ENCODE peak calls at places on chromosomes 4 and X, in ten cellular contexts. One of them, this sample, is unnamed.

GRCh38 chr4:110510955-110511544 is 35.1 kb downstream of the ENPEP start:
- DNase-seq in right lobe of liver: no peak
- DNase-seq in thoracic aorta: no peak
- DNase-seq in choroid plexus epithelial cell: peak; percentile 83
- DNase-seq in adrenal gland: no peak
- DNase-seq in AG04450: peak; percentile 26
- DNase-seq in heart left ventricle: no peak
- DNase-seq in GM23248: peak; percentile 65
- DNase-seq in brain microvascular endothelial cell: no peak
- DNase-seq in right cardiac atrium: no peak
- DNase-seq in this sample: no peak

GRCh38 chr4:150010525-150011126 is 67.6 kb upstream of the DCLK2 start:
- DNase-seq in right lobe of liver: peak; percentile 47
- DNase-seq in thoracic aorta: peak; percentile 5
- DNase-seq in choroid plexus epithelial cell: peak; percentile 82
- DNase-seq in adrenal gland: peak; percentile 64
- DNase-seq in AG04450: peak; percentile 36
- DNase-seq in heart left ventricle: peak; percentile 33
- DNase-seq in GM23248: peak; percentile 67
- DNase-seq in brain microvascular endothelial cell: peak; percentile 71
- DNase-seq in right cardiac atrium: no peak
- DNase-seq in this sample: no peak

GRCh38 chrX:31260351-31260750 is 188.5 kb upstream of the FTHL17 start:
- DNase-seq in right lobe of liver: no peak
- DNase-seq in thoracic aorta: no peak
- DNase-seq in choroid plexus epithelial cell: peak; percentile 44
- DNase-seq in adrenal gland: no peak
- DNase-seq in AG04450: no peak
- DNase-seq in heart left ventricle: no peak
- DNase-seq in GM23248: no peak
- DNase-seq in brain microvascular endothelial cell: peak; percentile 30
- DNase-seq in right cardiac atrium: no peak
- DNase-seq in this sample: no peak

GRCh38 chrX:38804481-38805293 is 3.4 kb downstream of the MID1IP1 start:
- DNase-seq in right lobe of liver: peak; percentile 58
- DNase-seq in thoracic aorta: no peak
- DNase-seq in choroid plexus epithelial cell: peak; percentile 17
- DNase-seq in adrenal gland: peak; percentile 44
- DNase-seq in AG04450: no peak
- DNase-seq in heart left ventricle: peak; percentile 53
- DNase-seq in GM23248: peak; percentile 70
- DNase-seq in brain microvascular endothelial cell: no peak
- DNase-seq in right cardiac atrium: peak; percentile 79
- DNase-seq in this sample: no peak

GRCh38 chr4:29326816-29327215 is 1393.4 kb upstream of the PCDH7 start:
- DNase-seq in right lobe of liver: no peak
- DNase-seq in thoracic aorta: no peak
- DNase-seq in choroid plexus epithelial cell: peak; percentile 4
- DNase-seq in adrenal gland: no peak
- DNase-seq in AG04450: no peak
- DNase-seq in heart left ventricle: no peak
- DNase-seq in GM23248: no peak
- DNase-seq in brain microvascular endothelial cell: no peak
- DNase-seq in right cardiac atrium: no peak
- DNase-seq in this sample: no peak

GRCh38 chr4:2101346-2102044 is 42.4 kb downstream of the NAT8L start:
- DNase-seq in right lobe of liver: no peak
- DNase-seq in thoracic aorta: no peak
- DNase-seq in choroid plexus epithelial cell: no peak
- DNase-seq in adrenal gland: no peak
- DNase-seq in AG04450: no peak
- DNase-seq in heart left ventricle: no peak
- DNase-seq in GM23248: peak; percentile 64
- DNase-seq in brain microvascular endothelial cell: peak; percentile 6
- DNase-seq in right cardiac atrium: no peak
- DNase-seq in this sample: peak; percentile 6

GRCh38 chr4:85825937-85826678 is 351.2 kb downstream of the ARHGAP24 start:
- DNase-seq in right lobe of liver: peak; percentile 65
- DNase-seq in thoracic aorta: no peak
- DNase-seq in choroid plexus epithelial cell: peak; percentile 71
- DNase-seq in adrenal gland: no peak
- DNase-seq in AG04450: peak; percentile 33
- DNase-seq in heart left ventricle: peak; percentile 44
- DNase-seq in GM23248: peak; percentile 66
- DNase-seq in brain microvascular endothelial cell: peak; percentile 46
- DNase-seq in right cardiac atrium: peak; percentile 46
- DNase-seq in this sample: no peak

GRCh38 chrX:357693-358471 is 28.8 kb downstream of the PPP2R3B start:
- DNase-seq in right lobe of liver: no peak
- DNase-seq in thoracic aorta: no peak
- DNase-seq in choroid plexus epithelial cell: peak; percentile 63
- DNase-seq in adrenal gland: no peak
- DNase-seq in AG04450: no peak
- DNase-seq in heart left ventricle: peak; percentile 24
- DNase-seq in GM23248: peak; percentile 51
- DNase-seq in brain microvascular endothelial cell: peak; percentile 40
- DNase-seq in right cardiac atrium: no peak
- DNase-seq in this sample: peak; percentile 21

GRCh38 chr4:37758226-37758625 is 68.3 kb upstream of the PGM2 start:
- DNase-seq in right lobe of liver: peak; percentile 52
- DNase-seq in thoracic aorta: peak; percentile 9
- DNase-seq in choroid plexus epithelial cell: peak; percentile 97
- DNase-seq in adrenal gland: peak; percentile 33
- DNase-seq in AG04450: no peak
- DNase-seq in heart left ventricle: no peak
- DNase-seq in GM23248: peak; percentile 85
- DNase-seq in brain microvascular endothelial cell: peak; percentile 77
- DNase-seq in right cardiac atrium: no peak
- DNase-seq in this sample: peak; percentile 55

GRCh38 chrX:71052721-71053120 is 15.4 kb downstream of the SNX12 start:
- DNase-seq in right lobe of liver: no peak
- DNase-seq in thoracic aorta: no peak
- DNase-seq in choroid plexus epithelial cell: peak; percentile 0
- DNase-seq in adrenal gland: no peak
- DNase-seq in AG04450: no peak
- DNase-seq in heart left ventricle: no peak
- DNase-seq in GM23248: no peak
- DNase-seq in brain microvascular endothelial cell: no peak
- DNase-seq in right cardiac atrium: no peak
- DNase-seq in this sample: no peak

GRCh38 chr4:140300271-140300970 is 73.0 kb upstream of the SCOC start:
- DNase-seq in right lobe of liver: no peak
- DNase-seq in thoracic aorta: no peak
- DNase-seq in choroid plexus epithelial cell: peak; percentile 60
- DNase-seq in adrenal gland: peak; percentile 43
- DNase-seq in AG04450: no peak
- DNase-seq in heart left ventricle: no peak
- DNase-seq in GM23248: peak; percentile 87
- DNase-seq in brain microvascular endothelial cell: peak; percentile 22
- DNase-seq in right cardiac atrium: no peak
- DNase-seq in this sample: no peak

GRCh38 chrX:152641996-152642395 is 4.3 kb downstream of the GABRQ start:
- DNase-seq in right lobe of liver: no peak
- DNase-seq in thoracic aorta: no peak
- DNase-seq in choroid plexus epithelial cell: peak; percentile 23
- DNase-seq in adrenal gland: no peak
- DNase-seq in AG04450: no peak
- DNase-seq in heart left ventricle: no peak
- DNase-seq in GM23248: peak; percentile 21
- DNase-seq in brain microvascular endothelial cell: no peak
- DNase-seq in right cardiac atrium: no peak
- DNase-seq in this sample: no peak

GRCh38 chr4:25258980-25259578 is 25.2 kb downstream of the PI4K2B start:
- DNase-seq in right lobe of liver: no peak
- DNase-seq in thoracic aorta: no peak
- DNase-seq in choroid plexus epithelial cell: peak; percentile 52
- DNase-seq in adrenal gland: no peak
- DNase-seq in AG04450: no peak
- DNase-seq in heart left ventricle: no peak
- DNase-seq in GM23248: peak; percentile 54
- DNase-seq in brain microvascular endothelial cell: peak; percentile 19
- DNase-seq in right cardiac atrium: no peak
- DNase-seq in this sample: peak; percentile 17

GRCh38 chr4:86924805-86925204 is 10.0 kb upstream of the AFF1 start:
- DNase-seq in right lobe of liver: no peak
- DNase-seq in thoracic aorta: no peak
- DNase-seq in choroid plexus epithelial cell: peak; percentile 85
- DNase-seq in adrenal gland: no peak
- DNase-seq in AG04450: no peak
- DNase-seq in heart left ventricle: no peak
- DNase-seq in GM23248: peak; percentile 78
- DNase-seq in brain microvascular endothelial cell: peak; percentile 50
- DNase-seq in right cardiac atrium: no peak
- DNase-seq in this sample: peak; percentile 72

GRCh38 chrX:124018031-124018430 is 56.5 kb downstream of the STAG2 start:
- DNase-seq in right lobe of liver: no peak
- DNase-seq in thoracic aorta: no peak
- DNase-seq in choroid plexus epithelial cell: peak; percentile 12
- DNase-seq in adrenal gland: no peak
- DNase-seq in AG04450: no peak
- DNase-seq in heart left ventricle: no peak
- DNase-seq in GM23248: peak; percentile 21
- DNase-seq in brain microvascular endothelial cell: no peak
- DNase-seq in right cardiac atrium: no peak
- DNase-seq in this sample: no peak

GRCh38 chr4:123144626-123145025 is 222.2 kb upstream of the NUDT6 start:
- DNase-seq in right lobe of liver: no peak
- DNase-seq in thoracic aorta: no peak
- DNase-seq in choroid plexus epithelial cell: peak; percentile 12
- DNase-seq in adrenal gland: no peak
- DNase-seq in AG04450: no peak
- DNase-seq in heart left ventricle: no peak
- DNase-seq in GM23248: no peak
- DNase-seq in brain microvascular endothelial cell: no peak
- DNase-seq in right cardiac atrium: no peak
- DNase-seq in this sample: no peak

GRCh38 chr4:140076307-140076706 is 77.7 kb downstream of the MAML3 start:
- DNase-seq in right lobe of liver: no peak
- DNase-seq in thoracic aorta: no peak
- DNase-seq in choroid plexus epithelial cell: no peak
- DNase-seq in adrenal gland: no peak
- DNase-seq in AG04450: no peak
- DNase-seq in heart left ventricle: no peak
- DNase-seq in GM23248: no peak
- DNase-seq in brain microvascular endothelial cell: no peak
- DNase-seq in right cardiac atrium: no peak
- DNase-seq in this sample: no peak

GRCh38 chr4:39978904-39979303 is 1.2 kb upstream of the PDS5A start:
- DNase-seq in right lobe of liver: no peak
- DNase-seq in thoracic aorta: no peak
- DNase-seq in choroid plexus epithelial cell: no peak
- DNase-seq in adrenal gland: no peak
- DNase-seq in AG04450: no peak
- DNase-seq in heart left ventricle: no peak
- DNase-seq in GM23248: no peak
- DNase-seq in brain microvascular endothelial cell: no peak
- DNase-seq in right cardiac atrium: no peak
- DNase-seq in this sample: no peak
- H3K4me3 ChIP-seq in right lobe of liver: no peak overlapping the region
- H3K4me3 ChIP-seq in thoracic aorta: no peak overlapping the region
- H3K4me3 ChIP-seq in choroid plexus epithelial cell: no peak overlapping the region
- H3K4me3 ChIP-seq in adrenal gland: no peak overlapping the region
- H3K4me3 ChIP-seq in AG04450: no peak overlapping the region
- H3K4me3 ChIP-seq in heart left ventricle: no peak overlapping the region
- H3K4me3 ChIP-seq in GM23248: no peak overlapping the region
- H3K4me3 ChIP-seq in brain microvascular endothelial cell: no peak overlapping the region
- H3K4me3 ChIP-seq in right cardiac atrium: no peak overlapping the region
- H3K4me3 ChIP-seq in this sample: no peak overlapping the region

DNA sequence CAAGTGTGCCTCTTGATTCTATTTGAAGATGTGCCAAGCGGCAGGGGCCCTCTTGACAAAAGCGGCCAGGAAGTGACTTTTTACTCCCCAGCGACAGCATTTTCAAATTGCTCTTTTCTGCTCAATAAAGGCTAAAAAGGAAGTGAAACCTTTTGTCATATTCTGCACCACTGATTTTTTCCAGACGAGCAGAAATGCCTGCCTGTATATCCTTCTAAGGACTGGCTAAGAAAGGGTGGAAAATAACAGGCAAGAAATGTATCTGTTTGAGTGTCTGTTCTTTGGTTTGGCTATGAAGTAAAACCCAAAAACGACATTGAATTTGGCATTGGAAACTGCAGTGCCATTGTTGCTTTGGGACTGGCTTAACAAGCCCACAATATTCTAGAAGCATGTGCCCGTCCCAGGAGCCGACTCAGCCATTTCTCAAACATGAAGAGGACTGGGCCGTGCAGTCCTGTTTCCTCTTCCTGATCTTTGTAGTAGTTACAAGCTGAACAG is 25.5 kb downstream of the TMSB4X start:
- DNase-seq in right lobe of liver: no peak
- DNase-seq in thoracic aorta: no peak
- DNase-seq in choroid plexus epithelial cell: no peak
- DNase-seq in adrenal gland: no peak
- DNase-seq in AG04450: no peak
- DNase-seq in heart left ventricle: peak; percentile 58
- DNase-seq in GM23248: no peak
- DNase-seq in brain microvascular endothelial cell: no peak
- DNase-seq in right cardiac atrium: no peak
- DNase-seq in this sample: no peak
- H3K4me3 ChIP-seq in right lobe of liver: no peak overlapping the region
- H3K4me3 ChIP-seq in thoracic aorta: peak overlapping the region; percentile 35
- H3K4me3 ChIP-seq in choroid plexus epithelial cell: no peak overlapping the region
- H3K4me3 ChIP-seq in adrenal gland: no peak overlapping the region
- H3K4me3 ChIP-seq in AG04450: no peak overlapping the region
- H3K4me3 ChIP-seq in heart left ventricle: peak overlapping the region; percentile 1
- H3K4me3 ChIP-seq in GM23248: no peak overlapping the region
- H3K4me3 ChIP-seq in brain microvascular endothelial cell: no peak overlapping the region
- H3K4me3 ChIP-seq in right cardiac atrium: no peak overlapping the region
- H3K4me3 ChIP-seq in this sample: no peak overlapping the region

GRCh38 chrX:128057421-128057820 is 5.2 kb upstream of the ACTRT1 start:
- DNase-seq in right lobe of liver: no peak
- DNase-seq in thoracic aorta: no peak
- DNase-seq in choroid plexus epithelial cell: no peak
- DNase-seq in adrenal gland: no peak
- DNase-seq in AG04450: no peak
- DNase-seq in heart left ventricle: no peak
- DNase-seq in GM23248: no peak
- DNase-seq in brain microvascular endothelial cell: no peak
- DNase-seq in right cardiac atrium: no peak
- DNase-seq in this sample: no peak

GRCh38 chrX:128052303-128052702 is at the start of gene ACTRT1:
- DNase-seq in right lobe of liver: no peak
- DNase-seq in thoracic aorta: no peak
- DNase-seq in choroid plexus epithelial cell: no peak
- DNase-seq in adrenal gland: no peak
- DNase-seq in AG04450: no peak
- DNase-seq in heart left ventricle: no peak
- DNase-seq in GM23248: no peak
- DNase-seq in brain microvascular endothelial cell: no peak
- DNase-seq in right cardiac atrium: no peak
- DNase-seq in this sample: no peak

GRCh38 chrX:128051526-128051925 is 677 bp downstream of the ACTRT1 start:
- DNase-seq in right lobe of liver: no peak
- DNase-seq in thoracic aorta: no peak
- DNase-seq in choroid plexus epithelial cell: no peak
- DNase-seq in adrenal gland: no peak
- DNase-seq in AG04450: no peak
- DNase-seq in heart left ventricle: no peak
- DNase-seq in GM23248: no peak
- DNase-seq in brain microvascular endothelial cell: no peak
- DNase-seq in right cardiac atrium: no peak
- DNase-seq in this sample: no peak
- H3K4me3 ChIP-seq in right lobe of liver: no peak overlapping the region
- H3K4me3 ChIP-seq in thoracic aorta: no peak overlapping the region
- H3K4me3 ChIP-seq in choroid plexus epithelial cell: no peak overlapping the region
- H3K4me3 ChIP-seq in adrenal gland: no peak overlapping the region
- H3K4me3 ChIP-seq in AG04450: no peak overlapping the region
- H3K4me3 ChIP-seq in heart left ventricle: no peak overlapping the region
- H3K4me3 ChIP-seq in GM23248: no peak overlapping the region
- H3K4me3 ChIP-seq in brain microvascular endothelial cell: no peak overlapping the region
- H3K4me3 ChIP-seq in right cardiac atrium: no peak overlapping the region
- H3K4me3 ChIP-seq in this sample: no peak overlapping the region

GRCh38 chr4:8402640-8403039 is 37.9 kb downstream of the ACOX3 start:
- DNase-seq in right lobe of liver: no peak
- DNase-seq in thoracic aorta: no peak
- DNase-seq in choroid plexus epithelial cell: no peak
- DNase-seq in adrenal gland: no peak
- DNase-seq in AG04450: no peak
- DNase-seq in heart left ventricle: peak; percentile 76
- DNase-seq in GM23248: no peak
- DNase-seq in brain microvascular endothelial cell: no peak
- DNase-seq in right cardiac atrium: peak; percentile 83
- DNase-seq in this sample: no peak
- H3K4me3 ChIP-seq in right lobe of liver: no peak overlapping the region
- H3K4me3 ChIP-seq in thoracic aorta: peak overlapping the region; percentile 5
- H3K4me3 ChIP-seq in choroid plexus epithelial cell: no peak overlapping the region
- H3K4me3 ChIP-seq in adrenal gland: no peak overlapping the region
- H3K4me3 ChIP-seq in AG04450: no peak overlapping the region
- H3K4me3 ChIP-seq in heart left ventricle: no peak overlapping the region
- H3K4me3 ChIP-seq in GM23248: no peak overlapping the region
- H3K4me3 ChIP-seq in brain microvascular endothelial cell: no peak overlapping the region
- H3K4me3 ChIP-seq in right cardiac atrium: no peak overlapping the region
- H3K4me3 ChIP-seq in this sample: no peak overlapping the region